ENCODE peak calls at places on chromosomes 11 and 22, in seven cellular contexts. One of them, this sample, is unnamed.

GRCh38 chr11:44994753-44995152 is 44.1 kb upstream of the TP53I11 start:
- DNase-seq in IMR-90: no peak
- DNase-seq in HCT116: no peak
- DNase-seq in GM12878: no peak
- DNase-seq in HepG2: no peak
- DNase-seq in endothelial cell of umbilical vein: no peak
- DNase-seq in K562: no peak
- DNase-seq in this sample: peak; percentile 44

GRCh38 chr11:11916981-11917399 is 75.2 kb downstream of the USP47 start:
- DNase-seq in IMR-90: peak; percentile 81
- DNase-seq in HCT116: no peak
- DNase-seq in GM12878: no peak
- DNase-seq in HepG2: peak; percentile 2
- DNase-seq in endothelial cell of umbilical vein: no peak
- DNase-seq in K562: no peak
- DNase-seq in this sample: no peak

GRCh38 chr11:613369-613968 is 2.3 kb downstream of the IRF7 start:
- DNase-seq in IMR-90: no peak
- DNase-seq in HCT116: peak; percentile 59
- DNase-seq in GM12878: no peak
- DNase-seq in HepG2: no peak
- DNase-seq in endothelial cell of umbilical vein: peak; percentile 48
- DNase-seq in K562: peak; percentile 92
- DNase-seq in this sample: peak; percentile 64

GRCh38 chr22:32310777-32311176 is 46.9 kb upstream of the RFPL3 start:
- DNase-seq in IMR-90: no peak
- DNase-seq in HCT116: no peak
- DNase-seq in GM12878: no peak
- DNase-seq in HepG2: no peak
- DNase-seq in endothelial cell of umbilical vein: no peak
- DNase-seq in K562: no peak
- DNase-seq in this sample: peak; percentile 24

GRCh38 chr11:96149743-96150555 is 193.0 kb downstream of the MAML2 start:
- DNase-seq in IMR-90: peak; percentile 95
- DNase-seq in HCT116: no peak
- DNase-seq in GM12878: no peak
- DNase-seq in HepG2: peak; percentile 48
- DNase-seq in endothelial cell of umbilical vein: no peak
- DNase-seq in K562: no peak
- DNase-seq in this sample: no peak

GRCh38 chr11:73323464-73323863 is 15.4 kb downstream of the ARHGEF17 start:
- DNase-seq in IMR-90: peak; percentile 77
- DNase-seq in HCT116: no peak
- DNase-seq in GM12878: no peak
- DNase-seq in HepG2: peak; percentile 41
- DNase-seq in endothelial cell of umbilical vein: peak; percentile 70
- DNase-seq in K562: peak; percentile 33
- DNase-seq in this sample: no peak

GRCh38 chr22:34354071-34354817 is 434.0 kb upstream of the LARGE1 start:
- DNase-seq in IMR-90: no peak
- DNase-seq in HCT116: no peak
- DNase-seq in GM12878: no peak
- DNase-seq in HepG2: no peak
- DNase-seq in endothelial cell of umbilical vein: no peak
- DNase-seq in K562: no peak
- DNase-seq in this sample: no peak

GRCh38 chr11:76132268-76132667 is 74.0 kb downstream of the WNT11 start:
- DNase-seq in IMR-90: no peak
- DNase-seq in HCT116: no peak
- DNase-seq in GM12878: no peak
- DNase-seq in HepG2: no peak
- DNase-seq in endothelial cell of umbilical vein: peak; percentile 56
- DNase-seq in K562: no peak
- DNase-seq in this sample: no peak

GRCh38 chr11:87299041-87299481 is 261.3 kb downstream of the TMEM135 start:
- DNase-seq in IMR-90: no peak
- DNase-seq in HCT116: no peak
- DNase-seq in GM12878: no peak
- DNase-seq in HepG2: no peak
- DNase-seq in endothelial cell of umbilical vein: no peak
- DNase-seq in K562: no peak
- DNase-seq in this sample: no peak

GRCh38 chr11:119100960-119101349 is 698 bp downstream of the DPAGT1 start:
- DNase-seq in IMR-90: no peak
- DNase-seq in HCT116: no peak
- DNase-seq in GM12878: no peak
- DNase-seq in HepG2: no peak
- DNase-seq in endothelial cell of umbilical vein: no peak
- DNase-seq in K562: peak; percentile 29
- DNase-seq in this sample: no peak

GRCh38 chr22:42780070-42780540 is 59.4 kb upstream of the A4GALT start:
- DNase-seq in IMR-90: peak; percentile 95
- DNase-seq in HCT116: peak; percentile 95
- DNase-seq in GM12878: peak; percentile 59
- DNase-seq in HepG2: peak; percentile 87
- DNase-seq in endothelial cell of umbilical vein: peak; percentile 92
- DNase-seq in K562: peak; percentile 53
- DNase-seq in this sample: no peak

GRCh38 chr11:6609502-6610015 is 2.5 kb downstream of the TAF10 start:
- DNase-seq in IMR-90: no peak
- DNase-seq in HCT116: no peak
- DNase-seq in GM12878: no peak
- DNase-seq in HepG2: no peak
- DNase-seq in endothelial cell of umbilical vein: no peak
- DNase-seq in K562: no peak
- DNase-seq in this sample: no peak

GRCh38 chr11:96263361-96263763 is 79.6 kb downstream of the MAML2 start:
- DNase-seq in IMR-90: peak; percentile 89
- DNase-seq in HCT116: no peak
- DNase-seq in GM12878: no peak
- DNase-seq in HepG2: peak; percentile 14
- DNase-seq in endothelial cell of umbilical vein: peak; percentile 45
- DNase-seq in K562: peak; percentile 23
- DNase-seq in this sample: no peak

GRCh38 chr22:27620367-27621154 is 181.0 kb downstream of the MN1 start:
- DNase-seq in IMR-90: no peak
- DNase-seq in HCT116: no peak
- DNase-seq in GM12878: no peak
- DNase-seq in HepG2: no peak
- DNase-seq in endothelial cell of umbilical vein: no peak
- DNase-seq in K562: no peak
- DNase-seq in this sample: no peak

GRCh38 chr11:85946221-85946620 is 91.0 kb downstream of the CCDC83 start:
- DNase-seq in IMR-90: peak; percentile 58
- DNase-seq in HCT116: no peak
- DNase-seq in GM12878: no peak
- DNase-seq in HepG2: peak; percentile 49
- DNase-seq in endothelial cell of umbilical vein: no peak
- DNase-seq in K562: no peak
- DNase-seq in this sample: no peak

GRCh38 chr22:19718255-19719054 is 4.2 kb downstream of the SEPTIN5 start:
- DNase-seq in IMR-90: no peak
- DNase-seq in HCT116: no peak
- DNase-seq in GM12878: no peak
- DNase-seq in HepG2: no peak
- DNase-seq in endothelial cell of umbilical vein: no peak
- DNase-seq in K562: peak; percentile 98
- DNase-seq in this sample: no peak

DNA sequence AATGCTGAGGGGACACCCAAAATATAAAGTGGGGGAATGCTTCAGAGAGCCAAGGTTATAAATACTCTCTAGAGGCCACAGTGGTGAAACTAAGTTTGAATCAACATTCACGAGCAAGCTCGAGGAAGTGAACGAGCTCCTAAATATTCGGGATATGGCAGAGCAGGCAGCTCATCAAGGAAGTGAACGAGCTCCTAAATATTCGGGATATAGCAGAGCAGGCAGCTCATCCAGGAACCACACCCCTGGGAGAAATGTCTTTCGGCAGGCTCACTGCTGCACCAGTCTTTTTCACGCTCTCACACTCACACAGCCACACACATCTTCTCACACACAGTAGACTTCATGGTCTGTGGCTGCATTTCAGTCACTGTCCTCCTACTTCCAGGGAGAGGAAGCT is 787.5 kb downstream of the OPCML start:
- DNase-seq in IMR-90: peak; percentile 59
- DNase-seq in HCT116: no peak
- DNase-seq in GM12878: no peak
- DNase-seq in HepG2: no peak
- DNase-seq in endothelial cell of umbilical vein: no peak
- DNase-seq in K562: no peak
- DNase-seq in this sample: no peak
- H2AFZ ChIP-seq in IMR-90: peak overlapping the region; percentile 69
- H2AFZ ChIP-seq in HCT116: no peak overlapping the region
- H2AFZ ChIP-seq in GM12878: no peak overlapping the region
- H2AFZ ChIP-seq in HepG2: no peak overlapping the region
- H2AFZ ChIP-seq in endothelial cell of umbilical vein: no peak overlapping the region
- H2AFZ ChIP-seq in K562: no peak overlapping the region
- H2AFZ ChIP-seq in this sample: no peak overlapping the region

GRCh38 chr11:60498399-60498798 is 5.8 kb downstream of the MS4A12 start:
- DNase-seq in IMR-90: no peak
- DNase-seq in HCT116: no peak
- DNase-seq in GM12878: no peak
- DNase-seq in HepG2: no peak
- DNase-seq in endothelial cell of umbilical vein: no peak
- DNase-seq in K562: no peak
- DNase-seq in this sample: no peak

GRCh38 chr11:60493454-60493853 is 876 bp downstream of the MS4A12 start:
- DNase-seq in IMR-90: no peak
- DNase-seq in HCT116: no peak
- DNase-seq in GM12878: no peak
- DNase-seq in HepG2: no peak
- DNase-seq in endothelial cell of umbilical vein: no peak
- DNase-seq in K562: no peak
- DNase-seq in this sample: no peak

GRCh38 chr11:60492488-60493009 is at the start of gene MS4A12:
- DNase-seq in IMR-90: no peak
- DNase-seq in HCT116: no peak
- DNase-seq in GM12878: no peak
- DNase-seq in HepG2: no peak
- DNase-seq in endothelial cell of umbilical vein: no peak
- DNase-seq in K562: no peak
- DNase-seq in this sample: no peak
- TF ChIP-seq POLR2A in IMR-90: no peak
- TF ChIP-seq POLR2A in HCT116: no peak
- TF ChIP-seq POLR2A in GM12878: no peak
- TF ChIP-seq POLR2A in HepG2: no peak
- TF ChIP-seq POLR2A in endothelial cell of umbilical vein: no peak
- TF ChIP-seq POLR2A in K562: no peak
- TF ChIP-seq POLR2A in this sample: no peak

GRCh38 chr11:124865181-124865901 is at the start of gene ROBO3:
- DNase-seq in IMR-90: no peak
- DNase-seq in HCT116: no peak
- DNase-seq in GM12878: no peak
- DNase-seq in HepG2: no peak
- DNase-seq in endothelial cell of umbilical vein: no peak
- DNase-seq in K562: no peak
- DNase-seq in this sample: peak; percentile 65

GRCh38 chr11:124864176-124864891 is 898 bp upstream of the ROBO3 start:
- DNase-seq in IMR-90: no peak
- DNase-seq in HCT116: no peak
- DNase-seq in GM12878: no peak
- DNase-seq in HepG2: no peak
- DNase-seq in endothelial cell of umbilical vein: no peak
- DNase-seq in K562: no peak
- DNase-seq in this sample: no peak

GRCh38 chr11:124863826-124864165 is 1.4 kb upstream of the ROBO3 start:
- DNase-seq in IMR-90: no peak
- DNase-seq in HCT116: no peak
- DNase-seq in GM12878: no peak
- DNase-seq in HepG2: no peak
- DNase-seq in endothelial cell of umbilical vein: no peak
- DNase-seq in K562: peak; percentile 46
- DNase-seq in this sample: no peak

GRCh38 chr11:124865902-124866851 is 945 bp downstream of the ROBO3 start:
- DNase-seq in IMR-90: peak; percentile 15
- DNase-seq in HCT116: no peak
- DNase-seq in GM12878: no peak
- DNase-seq in HepG2: no peak
- DNase-seq in endothelial cell of umbilical vein: peak; percentile 45
- DNase-seq in K562: peak; percentile 85
- DNase-seq in this sample: no peak

GRCh38 chr11:124864892-124865180 is 396 bp upstream of the ROBO3 start:
- DNase-seq in IMR-90: no peak
- DNase-seq in HCT116: no peak
- DNase-seq in GM12878: no peak
- DNase-seq in HepG2: no peak
- DNase-seq in endothelial cell of umbilical vein: no peak
- DNase-seq in K562: no peak
- DNase-seq in this sample: no peak
- H3K4me1 ChIP-seq in IMR-90: peaks cover 2% of the 10 kb centered on the region
- H3K4me1 ChIP-seq in HCT116: peaks cover 9% of the 10 kb centered on the region
- H3K4me1 ChIP-seq in GM12878: no peaks in the 10 kb centered on the region
- H3K4me1 ChIP-seq in HepG2: peaks cover 34% of the 10 kb centered on the region
- H3K4me1 ChIP-seq in endothelial cell of umbilical vein: peaks cover 9% of the 10 kb centered on the region
- H3K4me1 ChIP-seq in K562: peaks cover 5% of the 10 kb centered on the region
- H3K4me1 ChIP-seq in this sample: peaks cover 23% of the 10 kb centered on the region

GRCh38 chr11:66727282-66727882 is 1.6 kb downstream of the SPTBN2 start:
- DNase-seq in IMR-90: peak; percentile 11
- DNase-seq in HCT116: no peak
- DNase-seq in GM12878: no peak
- DNase-seq in HepG2: no peak
- DNase-seq in endothelial cell of umbilical vein: peak; percentile 27
- DNase-seq in K562: peak; percentile 78
- DNase-seq in this sample: peak; percentile 71
- H2AFZ ChIP-seq in IMR-90: peak overlapping the region; percentile 87
- H2AFZ ChIP-seq in HCT116: peak overlapping the region; percentile 77
- H2AFZ ChIP-seq in GM12878: peak overlapping the region; percentile 71
- H2AFZ ChIP-seq in HepG2: no peak overlapping the region
- H2AFZ ChIP-seq in endothelial cell of umbilical vein: peak overlapping the region; percentile 33
- H2AFZ ChIP-seq in K562: peak overlapping the region; percentile 71
- H2AFZ ChIP-seq in this sample: peak overlapping the region; percentile 85

GRCh38 chr22:45268958-45269844 is 15.5 kb upstream of the UPK3A start:
- DNase-seq in IMR-90: peak; percentile 53
- DNase-seq in HCT116: no peak
- DNase-seq in GM12878: no peak
- DNase-seq in HepG2: no peak
- DNase-seq in endothelial cell of umbilical vein: peak; percentile 62
- DNase-seq in K562: peak; percentile 86
- DNase-seq in this sample: no peak
- TF ChIP-seq POLR2A in IMR-90: no peak
- TF ChIP-seq POLR2A in HCT116: no peak
- TF ChIP-seq POLR2A in GM12878: no peak
- TF ChIP-seq POLR2A in HepG2: peak; percentile 27
- TF ChIP-seq POLR2A in endothelial cell of umbilical vein: no peak
- TF ChIP-seq POLR2A in K562: no peak
- TF ChIP-seq POLR2A in this sample: no peak